ENCODE peak calls at places on chromosomes 16 and 17, in four cellular contexts. K, P, I and N are unnamed samples.

GRCh38 chr17:55783684-55784245 is 32.9 kb downstream of the PCTP start:
- DNase-seq in K (peak; percentile 8), P (no peak), I (peak; percentile 35), N (no peak)

GRCh38 chr17:75271233-75271954 is 363 bp upstream of the MIF4GD start:
- DNase-seq in K (peak; percentile 99), P (no peak), I (peak; percentile 87), N (peak; percentile 75)

GRCh38 chr17:75241996-75242460 is 19.4 kb downstream of the GGA3 start:
- DNase-seq in K (no peak), P (no peak), I (no peak), N (no peak)

GRCh38 chr16:67456383-67457140 is 24.4 kb downstream of the ATP6V0D1 start:
- DNase-seq in K (peak; percentile 66), P (no peak), I (peak; percentile 76), N (no peak)

GRCh38 chr16:64121473-64121872 is 1000.4 kb downstream of the CDH11 start:
- DNase-seq in K (no peak), P (peak; percentile 23), I (no peak), N (no peak)

GRCh38 chr16:30786936-30787612 is at the start of gene ZNF629:
- DNase-seq in K (peak; percentile 93), P (no peak), I (peak; percentile 71), N (peak; percentile 59)

GRCh38 chr17:40727447-40728231 is 24.1 kb upstream of the KRT24 start:
- DNase-seq in K (no peak), P (peak; percentile 2), I (no peak), N (no peak)

GRCh38 chr17:68610554-68610953 is 9.4 kb upstream of the FAM20A start:
- DNase-seq in K (no peak), P (no peak), I (no peak), N (no peak)

GRCh38 chr16:3165111-3165822 is 22.7 kb upstream of the OR1F1 start:
- DNase-seq in K (no peak), P (no peak), I (no peak), N (no peak)

GRCh38 chr17:72381597-72382397 is 261.0 kb downstream of the SOX9 start:
- DNase-seq in K (peak; percentile 76), P (no peak), I (no peak), N (no peak)

GRCh38 chr17:1036171-1036844 is 39.4 kb downstream of the TIMM22 start:
- DNase-seq in K (no peak), P (no peak), I (no peak), N (no peak)

GRCh38 chr17:81542431-81543338 is 9.5 kb downstream of the FAAP100 start:
- DNase-seq in K (no peak), P (no peak), I (no peak), N (no peak)

GRCh38 chr17:32927724-32928526 is at the start of gene TMEM98:
- DNase-seq in K (peak; percentile 75), P (no peak), I (peak; percentile 43), N (peak; percentile 53)